ENCODE peak calls at places on chromosome 2, in five cellular contexts. U, M, D, A and R are unnamed samples.

GRCh38 chr2:214139630-214140284 is 271.1 kb upstream of the VWC2L start:
- DNase-seq in M (no peak), D (no peak), A (no peak), U (no peak), R (no peak)

GRCh38 chr2:241168366-241168765 is 18.1 kb downstream of the PPP1R7 start:
- DNase-seq in U (no peak), D (no peak), M (no peak), A (no peak), R (no peak)

GRCh38 chr2:232431705-232432590 is 24.0 kb upstream of the ALPI start:
- DNase-seq in M (no peak), A (peak), U (no peak), D (no peak), R (no peak)

GRCh38 chr2:129006135-129006885 is 687.6 kb upstream of the HS6ST1 start:
- DNase-seq in M (no peak), U (no peak), D (peak), A (no peak), R (no peak)

GRCh38 chr2:172102858-172103359 is at the start of gene DLX2:
- DNase-seq in M (peak), U (peak), D (peak), A (peak), R (peak)

GRCh38 chr2:121999273-121999672 is 243.8 kb downstream of the TSN start:
- DNase-seq in A (no peak), D (no peak), U (no peak), M (peak), R (peak)

GRCh38 chr2:9573840-9574239 is 18.2 kb upstream of the ADAM17 start:
- DNase-seq in D (no peak), M (no peak), A (no peak), U (no peak), R (no peak)

GRCh38 chr2:53130441-53130943 is 637.1 kb upstream of the CHAC2 start:
- DNase-seq in D (no peak), U (no peak), A (no peak), M (peak), R (peak)

GRCh38 chr2:38751847-38752410 is 768 bp upstream of the SRSF7 start:
- DNase-seq in D (no peak), M (no peak), U (no peak), A (no peak), R (peak)

GRCh38 chr2:133641497-133641896 is 73.2 kb upstream of the NCKAP5 start:
- DNase-seq in A (no peak), U (no peak), M (no peak), D (no peak), R (no peak)

GRCh38 chr2:27221166-27221565 is 4.0 kb downstream of the CAD start:
- DNase-seq in U (no peak), D (no peak), M (no peak), A (no peak), R (no peak)

GRCh38 chr2:235270951-235271350 is 222.9 kb upstream of the AGAP1 start:
- DNase-seq in U (no peak), M (peak), A (no peak), D (no peak), R (peak)

GRCh38 chr2:46954951-46955571 is 39.5 kb upstream of the MCFD2 start:
- DNase-seq in D (peak), U (peak), A (peak), M (peak), R (peak)

GRCh38 chr2:226508005-226508404 is 291.6 kb downstream of the IRS1 start:
- DNase-seq in U (no peak), A (no peak), D (no peak), M (no peak), R (no peak)

GRCh38 chr2:189954989-189955388 is 107.5 kb downstream of the MSTN start:
- DNase-seq in D (no peak), M (no peak), U (no peak), A (no peak), R (no peak)

GRCh38 chr2:170562928-170563327 is 152.2 kb upstream of the SP5 start:
- DNase-seq in A (no peak), D (no peak), M (no peak), U (no peak), R (no peak)

GRCh38 chr2:170878505-170878904 is 50.5 kb upstream of the GORASP2 start:
- DNase-seq in A (no peak), D (no peak), M (no peak), U (no peak), R (no peak)

GRCh38 chr2:157056200-157056676 is 201.3 kb upstream of the GALNT5 start:
- DNase-seq in U (no peak), D (no peak), A (no peak), M (peak), R (peak)

GRCh38 chr2:185188656-185189055 is 549.9 kb upstream of the FSIP2 start:
- DNase-seq in A (no peak), U (no peak), D (no peak), M (peak), R (no peak)

GRCh38 chr2:236856856-236857616 is 228.7 kb upstream of the COPS8 start:
- DNase-seq in U (no peak), D (no peak), M (no peak), A (no peak), R (no peak)

GRCh38 chr2:88560619-88561307 is 66.5 kb downstream of the EIF2AK3 start:
- DNase-seq in U (no peak), A (no peak), D (no peak), M (no peak), R (no peak)

GRCh38 chr2:150146879-150147278 is 340.6 kb downstream of the RND3 start:
- DNase-seq in D (no peak), M (no peak), U (no peak), A (no peak), R (no peak)

GRCh38 chr2:233444501-233444900 is 90.2 kb downstream of the DGKD start:
- DNase-seq in A (no peak), U (no peak), M (no peak), D (no peak), R (no peak)

GRCh38 chr2:3451926-3452671 is 67.2 kb downstream of the ADI1 start:
- DNase-seq in A (peak), M (no peak), U (no peak), D (no peak), R (no peak)

GRCh38 chr2:30282081-30282480 is 50.7 kb downstream of the LBH start:
- DNase-seq in A (no peak), M (no peak), U (no peak), D (no peak), R (no peak)
- H3K4me3 ChIP-seq in A (no peak), M (no peak), U (no peak), D (no peak), R (no peak)

DNA sequence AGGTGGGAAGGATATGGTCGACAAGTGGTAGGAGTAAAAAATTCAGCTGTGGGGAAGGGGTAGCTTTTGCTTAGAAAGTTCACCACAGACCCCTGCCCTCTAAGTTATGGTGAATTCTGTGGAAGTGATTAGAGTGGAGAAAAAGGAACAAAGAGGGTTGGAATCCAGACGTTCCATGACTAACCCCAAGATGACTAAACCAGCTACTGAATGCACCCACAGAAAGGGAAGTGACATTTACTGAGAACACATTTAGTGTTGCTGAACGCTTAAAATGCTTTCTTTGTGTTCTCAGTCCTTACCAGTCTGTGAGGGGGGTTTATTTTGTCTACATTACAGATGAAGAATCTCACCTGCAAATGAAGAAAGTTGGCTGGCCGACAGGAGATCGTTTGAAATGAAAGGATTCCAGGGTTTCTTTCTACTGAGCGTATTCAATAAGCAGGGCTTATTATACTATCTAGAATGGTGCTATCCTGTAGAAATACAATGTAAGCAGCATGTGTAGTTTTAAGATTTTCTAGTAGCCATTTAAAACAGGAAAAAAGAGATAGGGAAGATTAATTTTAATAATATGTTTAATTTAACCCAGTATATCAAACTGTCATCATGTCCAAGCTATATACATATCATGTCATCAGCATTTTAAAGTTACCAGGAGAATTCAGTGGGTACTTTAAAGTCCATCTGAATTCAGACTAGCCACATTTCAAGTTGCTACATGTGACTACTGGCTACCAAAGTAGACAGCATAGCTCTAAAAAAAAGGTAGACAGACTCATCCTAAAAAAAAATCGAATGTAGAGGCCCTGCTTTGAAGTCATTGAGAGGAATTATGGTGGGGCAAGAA is 60.1 kb downstream of the LIMS1 start:
- DNase-seq in A (no peak), D (no peak), M (peak), U (no peak), R (peak)
- H3K27ac ChIP-seq in A (peak), D (peak), M (peak), U (peak), R (peak)

GRCh38 chr2:222671259-222672067 is at the start of gene MOGAT1:
- DNase-seq in A (peak), D (peak), U (no peak), M (no peak), R (no peak)
- TF ChIP-seq CTCF in A (no peak), D (peak), U (no peak), M (no peak), R (peak)

GRCh38 chr2:216970369-216970915 is 110.6 kb upstream of the TNP1 start:
- DNase-seq in M (no peak), A (no peak), D (no peak), U (no peak), R (no peak)

GRCh38 chr2:216971632-216972031 is 111.8 kb upstream of the TNP1 start:
- DNase-seq in D (no peak), M (no peak), A (no peak), U (no peak), R (no peak)

DNA sequence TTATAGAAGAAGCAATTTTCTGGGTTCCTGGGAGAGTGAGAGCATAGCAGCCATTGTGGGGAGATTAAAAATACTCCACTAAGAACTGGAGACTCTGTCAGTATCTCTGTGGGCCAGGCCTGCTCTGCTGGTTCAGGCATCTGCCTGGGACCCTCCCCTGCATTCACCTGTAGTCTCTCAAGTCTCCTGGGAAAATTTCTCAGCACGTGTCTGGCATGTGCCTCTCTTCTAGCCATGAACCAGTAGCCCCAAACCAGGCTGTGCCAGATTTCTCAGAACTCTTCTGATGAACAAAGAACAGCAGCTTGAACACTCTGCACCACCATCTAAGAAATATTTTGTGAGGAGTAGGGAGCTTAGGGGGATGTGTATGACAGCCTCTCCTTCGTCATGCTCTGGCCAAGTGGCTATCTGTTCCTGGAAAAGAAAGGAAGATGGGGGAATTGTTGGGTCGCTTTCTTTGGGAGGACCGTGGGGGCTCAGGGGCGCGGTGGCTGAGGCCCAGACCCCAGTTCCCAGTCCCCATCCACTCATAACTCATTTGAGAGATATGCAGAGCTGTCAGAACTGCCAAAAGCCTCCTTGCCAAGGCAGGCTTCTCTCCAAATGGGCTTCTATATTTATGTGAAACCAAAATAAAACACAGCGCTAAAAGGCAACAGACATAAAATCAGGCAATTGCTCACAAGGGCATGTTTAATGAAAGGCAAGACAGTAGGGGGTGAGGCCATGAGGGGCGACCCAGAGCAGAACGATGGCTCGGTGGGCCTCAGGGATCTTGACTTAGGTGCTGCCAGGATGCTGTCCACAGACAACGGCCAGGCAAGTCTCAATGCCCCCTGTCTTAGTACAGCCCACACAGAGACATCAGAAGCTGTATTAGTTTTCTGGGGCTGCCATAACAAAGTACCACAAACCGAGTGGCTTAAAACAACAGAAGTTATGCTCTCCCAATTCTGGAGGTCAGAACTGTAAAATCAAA is 114.7 kb upstream of the TNP1 start:
- DNase-seq in U (no peak), D (no peak), M (no peak), A (no peak), R (no peak)
- H3K4me3 ChIP-seq in U (no peak), D (no peak), M (no peak), A (no peak), R (no peak)

GRCh38 chr2:99478632-99479031 is 11.2 kb downstream of the REV1 start:
- DNase-seq in A (no peak), U (no peak), M (no peak), D (no peak), R (no peak)

GRCh38 chr2:99484205-99484604 is 5.6 kb downstream of the REV1 start:
- DNase-seq in D (no peak), M (no peak), U (no peak), A (no peak), R (no peak)

GRCh38 chr2:99481527-99481926 is 8.3 kb downstream of the REV1 start:
- DNase-seq in A (no peak), M (no peak), D (no peak), U (no peak), R (no peak)

GRCh38 chr2:99480390-99480789 is 9.4 kb downstream of the REV1 start:
- DNase-seq in D (no peak), M (peak), A (no peak), U (no peak), R (no peak)

DNA sequence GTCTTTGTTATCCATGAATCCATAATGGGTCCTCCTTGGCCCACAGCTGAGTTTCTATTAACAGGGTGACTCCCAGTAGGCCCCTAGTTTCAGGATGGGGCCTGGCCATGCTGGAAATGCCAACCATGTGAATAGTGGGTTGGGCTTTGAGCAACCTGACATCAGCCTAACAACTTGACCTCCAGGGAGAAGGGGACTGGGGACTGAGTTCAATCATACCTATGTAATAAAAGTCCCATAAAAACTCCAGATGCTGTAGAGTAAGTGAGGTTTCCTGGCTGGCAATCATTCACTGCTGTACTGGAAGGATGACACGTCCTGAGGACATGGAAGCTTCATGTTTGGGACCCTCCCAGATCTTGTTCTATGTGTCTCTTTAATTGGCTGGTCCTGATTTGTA is 7.9 kb downstream of the REV1 start:
- DNase-seq in D (peak), M (no peak), U (no peak), A (no peak), R (no peak)
- H3K27ac ChIP-seq in D (no peak), M (no peak), U (no peak), A (no peak), R (no peak)

GRCh38 chr2:70995227-70995729 is 605 bp upstream of the TEX261 start:
- DNase-seq in A (no peak), U (no peak), M (peak), D (peak), R (no peak)
- TF ChIP-seq CTCF in A (no peak), U (peak), M (peak), D (peak), R (peak)

GRCh38 chr2:230827774-230828271 is 36.9 kb upstream of the ITM2C start:
- DNase-seq in D (no peak), U (no peak), A (no peak), M (no peak), R (no peak)
- H3K4me3 ChIP-seq in D (no peak), U (peak), A (peak), M (peak), R (peak)

GRCh38 chr2:227780981-227781630 is 32.5 kb upstream of the CCL20 start:
- DNase-seq in A (no peak), D (no peak), U (no peak), M (no peak), R (no peak)
- H3K27ac ChIP-seq in A (no peak), D (no peak), U (no peak), M (no peak), R (no peak)

DNA sequence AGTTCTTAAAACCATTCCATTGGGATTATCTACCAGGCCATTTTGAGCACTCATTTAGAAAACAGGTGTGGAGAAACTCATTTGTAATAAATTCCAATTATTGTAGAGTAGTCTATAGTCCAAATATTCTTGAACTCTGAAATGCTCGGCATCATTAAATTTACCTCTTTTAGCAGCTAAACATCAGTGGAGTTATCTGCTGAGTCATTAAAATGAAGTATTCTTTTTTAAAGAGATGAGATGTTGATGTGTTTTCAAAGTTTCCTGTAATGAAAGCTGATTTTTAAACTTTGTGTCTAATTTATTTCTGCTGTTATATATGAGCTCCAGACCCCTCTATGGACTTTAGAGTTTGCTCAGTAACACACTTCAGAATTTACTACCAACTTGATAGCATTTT is 1635.2 kb downstream of the SUCLG1 start:
- DNase-seq in U (no peak), A (no peak), D (no peak), M (no peak), R (no peak)
- TF ChIP-seq CTCF in U (no peak), A (no peak), D (no peak), M (no peak), R (no peak)

GRCh38 chr2:136204959-136205358 is 87.0 kb upstream of the CXCR4 start:
- DNase-seq in U (no peak), M (no peak), D (no peak), A (no peak), R (no peak)
- H3K4me3 ChIP-seq in U (no peak), M (no peak), D (no peak), A (no peak), R (no peak)